ENCODE peak calls at places on chromosomes 1 and 21, in ten cellular contexts. W is upper lobe of right lung; X is activated T-cell treated with anti-CD3 and anti-CD28 coated beads, Interleukin-2, amount 50 U/mL, for 72 hours; F is kidney tubule cell; M is activated CD4-positive, alpha-beta T cell treated with anti-CD3 and anti-CD28 coated beads, Interleukin-2, amount 10 ng/mL, durations not matched to agents 7 days and 5 days; S is breast epithelium; J is HEK293T; D is Calu3; B is fibroblast of pulmonary artery; I is M059J. T is an unnamed sample.

GRCh38 chr1:18539171-18539570 is 58.4 kb downstream of the KLHDC7A start:
- DNase-seq in F (peak; percentile 2), B (no peak), W (peak; percentile 85), X (no peak), M (no peak), D (peak; percentile 15), S (no peak), I (peak; percentile 9), J (no peak), T (no peak)

GRCh38 chr1:209302777-209303642 is 280.5 kb upstream of the CAMK1G start:
- DNase-seq in F (no peak), M (no peak), X (no peak), W (no peak), B (no peak), J (no peak), I (no peak), S (no peak), D (no peak), T (no peak)

GRCh38 chr1:50841791-50842387 is 118.2 kb downstream of the FAF1 start:
- DNase-seq in I (peak; percentile 48), D (no peak), X (no peak), S (no peak), F (peak; percentile 45), W (no peak), M (no peak), J (no peak), B (peak; percentile 72), T (no peak)

GRCh38 chr1:94949681-94950661 is 23.1 kb upstream of the CNN3 start:
- DNase-seq in D (peak; percentile 51), I (peak; percentile 79), F (no peak), W (no peak), M (no peak), J (no peak), S (no peak), B (peak; percentile 62), X (no peak), T (no peak)

GRCh38 chr1:15137807-15138206 is 15.7 kb upstream of the TMEM51 start:
- DNase-seq in W (peak; percentile 52), X (no peak), D (no peak), M (no peak), F (peak; percentile 78), I (no peak), J (no peak), B (no peak), S (no peak), T (no peak)

GRCh38 chr1:14404847-14405246 is 193.6 kb upstream of the KAZN start:
- DNase-seq in J (no peak), F (no peak), M (no peak), X (no peak), D (no peak), W (no peak), I (no peak), S (no peak), B (no peak), T (no peak)

GRCh38 chr1:93638307-93638847 is 43.3 kb downstream of the BCAR3 start:
- DNase-seq in W (no peak), M (no peak), X (no peak), S (no peak), B (no peak), F (peak; percentile 43), D (no peak), J (no peak), I (no peak), T (no peak)

GRCh38 chr1:198918920-198919319 is 280.1 kb downstream of the PTPRC start:
- DNase-seq in B (peak; percentile 38), I (no peak), J (no peak), F (no peak), D (no peak), X (no peak), W (no peak), S (no peak), M (no peak), T (no peak)

GRCh38 chr1:109543988-109544735 is 4.3 kb upstream of the GNAI3 start:
- DNase-seq in J (no peak), S (no peak), W (no peak), F (no peak), B (no peak), X (no peak), I (no peak), M (no peak), D (no peak), T (no peak)

GRCh38 chr21:38440746-38441145 is 57.5 kb downstream of the ERG start:
- DNase-seq in J (no peak), I (peak; percentile 99), D (no peak), M (no peak), X (no peak), B (peak; percentile 95), W (no peak), S (no peak), F (peak; percentile 85), T (no peak)

GRCh38 chr1:160739098-160739511 is at the start of gene SLAMF7:
- DNase-seq in B (no peak), J (no peak), S (no peak), M (peak; percentile 11), D (peak; percentile 43), I (peak; percentile 69), F (peak; percentile 25), W (no peak), X (no peak), T (peak; percentile 32)

GRCh38 chr1:170711682-170712081 is 47.8 kb downstream of the PRRX1 start:
- DNase-seq in J (no peak), S (no peak), D (no peak), I (peak; percentile 64), W (no peak), X (no peak), B (no peak), F (peak; percentile 32), M (no peak), T (no peak)

GRCh38 chr1:218380125-218380977 is 35.2 kb downstream of the TGFB2 start:
- DNase-seq in J (no peak), W (no peak), B (peak; percentile 74), M (no peak), F (peak; percentile 95), D (peak; percentile 76), S (peak; percentile 63), I (peak; percentile 95), X (no peak), T (no peak)

GRCh38 chr1:205791568-205792180 is 16.4 kb upstream of the RAB29 start:
- DNase-seq in F (peak; percentile 63), I (peak; percentile 67), B (peak; percentile 62), W (no peak), J (peak; percentile 76), X (peak; percentile 57), D (peak; percentile 81), M (peak; percentile 74), S (no peak), T (peak; percentile 46)

GRCh38 chr1:30101016-30101415 is 622.4 kb downstream of the MATN1 start:
- DNase-seq in D (no peak), J (no peak), X (no peak), W (no peak), M (no peak), S (no peak), F (no peak), I (no peak), B (no peak), T (no peak)

GRCh38 chr1:240608707-240609106 is 3.2 kb downstream of the GREM2 start:
- DNase-seq in D (peak; percentile 41), B (peak; percentile 10), W (no peak), X (no peak), F (no peak), M (no peak), I (no peak), J (peak; percentile 45), S (no peak), T (no peak)

GRCh38 chr1:6171546-6172124 is 8.5 kb downstream of the CHD5 start:
- DNase-seq in X (no peak), B (no peak), M (no peak), F (no peak), I (no peak), J (peak; percentile 36), D (peak; percentile 48), W (no peak), S (no peak), T (no peak)

GRCh38 chr1:28281608-28282425 is 22.5 kb downstream of the SESN2 start:
- DNase-seq in S (no peak), B (no peak), I (no peak), W (no peak), J (no peak), M (no peak), D (no peak), X (no peak), F (no peak), T (no peak)

GRCh38 chr1:11692899-11693590 is 1.5 kb downstream of the DRAXIN start:
- DNase-seq in J (no peak), S (no peak), F (peak; percentile 90), W (no peak), M (peak; percentile 49), B (peak; percentile 62), I (peak; percentile 96), D (peak; percentile 56), X (peak; percentile 66), T (no peak)

GRCh38 chr1:69573911-69574310 is 6.2 kb downstream of the LRRC7 start:
- DNase-seq in J (no peak), I (no peak), F (no peak), S (no peak), W (no peak), M (no peak), D (no peak), B (no peak), X (no peak), T (no peak)

GRCh38 chr1:6081901-6082300 is 36.2 kb downstream of the KCNAB2 start:
- DNase-seq in W (no peak), M (no peak), X (no peak), B (no peak), S (no peak), D (no peak), F (no peak), J (no peak), I (no peak), T (no peak)

GRCh38 chr1:21616372-21616771 is 52.8 kb downstream of the RAP1GAP start:
- DNase-seq in D (no peak), M (no peak), W (no peak), B (no peak), F (no peak), S (no peak), J (no peak), I (no peak), X (no peak), T (no peak)

GRCh38 chr1:101308001-101308659 is 71.3 kb downstream of the S1PR1 start:
- DNase-seq in J (no peak), W (no peak), F (no peak), M (no peak), D (no peak), S (no peak), X (no peak), I (no peak), B (no peak), T (no peak)

GRCh38 chr1:62515055-62515454 is 78.2 kb downstream of the USP1 start:
- DNase-seq in B (peak; percentile 61), J (no peak), I (no peak), X (no peak), D (no peak), W (no peak), S (no peak), M (no peak), F (peak; percentile 77), T (no peak)

GRCh38 chr21:15064576-15065380 is at the start of gene NRIP1:
- DNase-seq in J (peak; percentile 76), S (peak; percentile 92), F (peak; percentile 93), M (peak; percentile 80), B (peak; percentile 94), D (peak; percentile 83), X (peak; percentile 86), W (peak; percentile 97), I (peak; percentile 77), T (peak; percentile 84)

GRCh38 chr1:244789276-244789580 is 46.2 kb upstream of the COX20 start:
- DNase-seq in F (no peak), S (no peak), X (no peak), W (no peak), B (no peak), J (no peak), D (no peak), M (no peak), I (no peak), T (no peak)

GRCh38 chr1:63688302-63688701 is 85.5 kb upstream of the ROR1 start:
- DNase-seq in F (no peak), D (no peak), W (no peak), B (peak; percentile 63), X (no peak), S (no peak), I (peak; percentile 26), J (no peak), M (no peak), T (no peak)

GRCh38 chr1:41401899-41402298 is 40.7 kb downstream of the FOXO6 start:
- DNase-seq in B (no peak), S (no peak), X (no peak), J (no peak), F (no peak), D (no peak), I (no peak), M (no peak), W (no peak), T (no peak)

T was measured in activated B cell treated with CpG ODN at 0.5 μM for 24 hours.